ENCODE peak calls at places on chromosomes 16 and 17, in six cellular contexts. E, T, U, Y, D and F are unnamed samples.

GRCh38 chr16:65195998-65196397 is 74.1 kb upstream of the CDH11 start:
- DNase-seq in E (no peak), D (no peak), U (peak; percentile 16), Y (no peak), T (no peak), F (no peak)

GRCh38 chr17:59754547-59754946 is 47.1 kb downstream of the VMP1 start:
- DNase-seq in E (no peak), T (no peak), D (no peak), U (peak; percentile 100), Y (no peak), F (no peak)

GRCh38 chr16:65904361-65904760 is 462.1 kb upstream of the CDH5 start:
- DNase-seq in Y (peak; percentile 83), D (no peak), T (no peak), U (no peak), E (no peak), F (no peak)

GRCh38 chr16:88651276-88651988 is 579 bp upstream of the CYBA start:
- DNase-seq in E (peak; percentile 77), Y (no peak), D (no peak), U (no peak), T (no peak), F (peak; percentile 94)

GRCh38 chr17:50919321-50920040 is 53.3 kb upstream of the TOB1 start:
- DNase-seq in T (peak; percentile 86), U (peak; percentile 89), E (peak; percentile 84), D (peak; percentile 97), Y (peak; percentile 95), F (peak; percentile 94)

GRCh38 chr17:77617516-77617915 is 341.0 kb upstream of the TNRC6C start:
- DNase-seq in D (no peak), Y (no peak), T (no peak), E (no peak), U (no peak), F (no peak)

GRCh38 chr16:83615981-83616380 is 191.8 kb upstream of the HSBP1 start:
- DNase-seq in T (no peak), D (no peak), Y (peak; percentile 26), E (no peak), U (peak; percentile 8), F (no peak)

GRCh38 chr17:27650836-27651235 is 19.8 kb downstream of the LGALS9 start:
- DNase-seq in E (no peak), U (no peak), Y (no peak), D (peak; percentile 45), T (no peak), F (no peak)

GRCh38 chr17:2233441-2233947 is 70.1 kb downstream of the SMG6 start:
- DNase-seq in Y (no peak), E (no peak), D (peak; percentile 69), U (peak; percentile 88), T (no peak), F (no peak)

GRCh38 chr17:43732961-43733360 is 25.6 kb downstream of the SOST start:
- DNase-seq in U (peak; percentile 94), Y (no peak), T (no peak), E (no peak), D (no peak), F (no peak)

GRCh38 chr17:67051837-67052236 is 7.5 kb downstream of the CACNG1 start:
- DNase-seq in D (no peak), Y (no peak), T (no peak), E (no peak), U (no peak), F (no peak)

GRCh38 chr17:36869856-36870617 is 67.2 kb upstream of the LHX1 start:
- DNase-seq in E (no peak), Y (no peak), U (peak; percentile 23), T (no peak), D (no peak), F (no peak)

DNA sequence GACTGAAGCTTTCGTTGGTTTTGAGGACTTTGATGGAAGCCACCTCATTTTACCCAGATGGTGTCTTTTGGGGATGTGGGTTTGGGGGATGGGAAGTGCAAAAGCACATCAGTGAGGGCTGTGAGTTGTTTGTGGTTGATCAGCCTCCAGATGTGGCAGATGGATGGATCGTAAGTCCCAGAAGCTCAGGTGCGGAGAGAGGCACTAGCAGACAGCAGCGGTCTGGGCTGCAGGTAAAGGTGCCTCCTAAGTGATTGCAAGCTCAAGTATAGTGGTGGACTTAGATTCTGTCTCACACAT is 18.0 kb downstream of the HS3ST3B1 start:
- DNase-seq in U (no peak), Y (no peak), D (no peak), T (no peak), E (no peak), F (no peak)
- H3K4me1 ChIP-seq in U (no peaks in the 10 kb centered on the region), Y (no peaks in the 10 kb centered on the region), D (no peaks in the 10 kb centered on the region), T (no peaks in the 10 kb centered on the region), E (peaks cover 24% of the 10 kb centered on the region), F (no peaks in the 10 kb centered on the region)

DNA sequence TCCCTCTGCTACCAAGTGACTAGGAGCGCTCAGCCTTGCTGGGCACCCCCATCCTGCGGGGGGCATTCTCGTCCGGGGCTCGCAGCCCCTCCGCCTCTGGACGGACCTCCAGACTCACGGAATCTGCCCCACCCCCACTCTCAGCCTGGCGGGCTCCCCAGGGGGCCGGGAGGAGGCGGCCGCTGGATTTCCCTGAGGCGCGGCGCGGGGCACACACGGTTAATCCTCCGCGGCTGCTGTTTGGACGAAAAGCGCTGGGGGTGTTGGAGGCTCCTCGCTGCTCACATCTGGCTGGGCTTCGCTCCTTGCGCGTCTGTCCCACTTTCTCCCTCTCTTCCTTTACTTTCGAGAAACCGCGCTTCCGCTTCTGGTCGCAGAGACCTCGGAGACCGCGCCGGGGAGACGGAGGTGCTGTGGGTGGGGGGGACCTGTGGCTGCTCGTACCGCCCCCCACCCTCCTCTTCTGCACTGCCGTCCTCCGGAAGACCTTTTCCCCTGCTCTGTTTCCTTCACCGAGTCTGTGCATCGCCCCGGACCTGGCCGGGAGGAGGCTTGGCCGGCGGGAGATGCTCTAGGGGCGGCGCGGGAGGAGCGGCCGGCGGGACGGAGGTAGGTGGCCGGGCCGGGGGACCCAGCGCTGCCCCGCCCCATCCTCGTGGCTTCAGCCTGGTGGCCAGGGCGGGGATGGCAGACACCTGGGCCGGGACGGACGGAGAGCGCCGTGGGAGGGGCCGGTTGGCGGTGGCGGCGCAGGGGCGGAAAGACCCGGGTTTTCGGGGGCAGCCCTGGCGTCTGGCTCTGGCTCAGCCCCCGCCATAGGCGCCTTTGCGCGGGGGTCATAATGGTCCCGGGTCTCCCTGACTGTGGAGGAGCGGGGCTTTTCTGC is at the start of gene C1QTNF1:
- DNase-seq in U (no peak), T (peak; percentile 68), D (peak; percentile 86), Y (no peak), E (peak; percentile 31), F (no peak)
- H3K4me1 ChIP-seq in U (peaks cover 29% of the 10 kb centered on the region), T (peaks cover 56% of the 10 kb centered on the region), D (peaks cover 63% of the 10 kb centered on the region), Y (peaks cover 89% of the 10 kb centered on the region), E (peaks cover 13% of the 10 kb centered on the region), F (peaks cover 13% of the 10 kb centered on the region)

DNA sequence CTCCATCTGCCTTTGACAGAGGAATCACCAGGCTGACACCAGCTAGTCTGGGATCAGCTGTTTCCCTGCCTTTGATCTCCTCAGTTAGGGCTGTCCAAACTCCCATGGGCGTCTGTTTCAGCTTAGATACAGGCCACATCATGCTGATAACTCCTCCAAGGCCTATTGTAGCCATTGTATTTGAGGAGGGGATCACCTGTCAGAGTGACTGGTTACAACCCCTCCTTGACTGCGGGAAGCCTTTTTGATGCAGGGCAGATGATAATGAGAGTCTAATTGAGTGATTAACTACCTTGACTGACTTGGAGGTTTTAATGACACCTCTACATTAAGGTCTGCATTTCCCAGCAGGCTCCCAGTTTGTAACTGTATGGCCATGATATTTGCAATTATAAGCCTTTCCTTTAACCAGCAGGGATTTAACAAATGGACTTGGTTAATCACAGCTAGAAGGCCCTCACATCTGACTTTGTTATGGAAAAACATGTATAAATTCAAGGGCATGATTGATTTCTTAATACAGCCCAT is 863.5 kb downstream of the KCNJ2 start:
- DNase-seq in E (no peak), Y (no peak), U (no peak), T (peak; percentile 38), D (no peak), F (no peak)
- H3K4me1 ChIP-seq in E (no peaks in the 10 kb centered on the region), Y (no peaks in the 10 kb centered on the region), U (no peaks in the 10 kb centered on the region), T (peaks cover 20% of the 10 kb centered on the region), D (no peaks in the 10 kb centered on the region), F (no peaks in the 10 kb centered on the region)

GRCh38 chr16:8955828-8956227 is 7.9 kb downstream of the USP7 start:
- DNase-seq in T (no peak), D (no peak), E (no peak), U (no peak), Y (no peak), F (no peak)

GRCh38 chr16:8957509-8958157 is 6.1 kb downstream of the USP7 start:
- DNase-seq in D (peak; percentile 10), T (no peak), E (no peak), U (no peak), Y (no peak), F (no peak)

GRCh38 chr16:8956265-8957060 is 7.2 kb downstream of the USP7 start:
- DNase-seq in D (peak; percentile 78), E (no peak), T (no peak), U (no peak), Y (no peak), F (no peak)

GRCh38 chr16:8958344-8958808 is 5.3 kb downstream of the USP7 start:
- DNase-seq in U (peak; percentile 75), E (peak; percentile 25), T (no peak), Y (no peak), D (peak; percentile 76), F (no peak)

GRCh38 chr16:8957061-8957392 is 6.7 kb downstream of the USP7 start:
- DNase-seq in Y (no peak), U (no peak), T (no peak), D (no peak), E (no peak), F (no peak)
- H3K4me1 ChIP-seq in Y (peaks cover 92% of the 10 kb centered on the region), U (peaks cover 30% of the 10 kb centered on the region), T (peaks cover 52% of the 10 kb centered on the region), D (peaks cover 94% of the 10 kb centered on the region), E (peaks cover 74% of the 10 kb centered on the region), F (peaks cover 64% of the 10 kb centered on the region)